ENCODE peak calls at places on chromosome X, in four cellular contexts. Y is heart left ventricle, P is bronchial epithelial cell, E is GM23338. V is an unnamed sample.

GRCh38 chrX:150032742-150033141 is 94.5 kb upstream of the EOLA2 start:
- DNase-seq in Y (no peak), P (peak), E (no peak), V (peak)

GRCh38 chrX:107742754-107743191 is 32.8 kb downstream of the TSC22D3 start:
- DNase-seq in Y (peak), P (no peak), E (no peak), V (peak)

GRCh38 chrX:124042042-124042441 is 80.5 kb downstream of the STAG2 start:
- DNase-seq in Y (no peak), P (no peak), E (no peak), V (no peak)

GRCh38 chrX:39144965-39145364 is 343.7 kb downstream of the MID1IP1 start:
- DNase-seq in Y (no peak), P (no peak), E (no peak), V (no peak)

GRCh38 chrX:156001667-156002021 is 4.1 kb downstream of the IL9R start:
- DNase-seq in Y (no peak), P (no peak), E (no peak), V (no peak)

GRCh38 chrX:153967536-153968214 is 3.9 kb downstream of the HCFC1 start:
- DNase-seq in Y (no peak), P (no peak), E (no peak), V (no peak)

GRCh38 chrX:128975716-128976115 is 547.6 kb downstream of the SMARCA1 start:
- DNase-seq in Y (no peak), P (peak), E (peak), V (peak)

GRCh38 chrX:148984238-148984637 is 483.8 kb downstream of the AFF2 start:
- DNase-seq in Y (no peak), P (no peak), E (no peak), V (no peak)

GRCh38 chrX:41822917-41823316 is 98.9 kb downstream of the GPR82 start:
- DNase-seq in Y (no peak), P (no peak), E (no peak), V (no peak)

GRCh38 chrX:67563469-67564448 is 19.9 kb downstream of the AR start:
- DNase-seq in Y (no peak), P (no peak), E (no peak), V (peak)

GRCh38 chrX:76454456-76454927 is 27.0 kb downstream of the MAGEE1 start:
- DNase-seq in Y (no peak), P (peak), E (peak), V (peak)

GRCh38 chrX:38192007-38192625 is 28.6 kb downstream of the SRPX start:
- DNase-seq in Y (no peak), P (peak), E (peak), V (peak)

GRCh38 chrX:12947545-12948235 is 27.2 kb upstream of the TMSB4X start:
- DNase-seq in Y (no peak), P (no peak), E (no peak), V (no peak)

GRCh38 chrX:16897445-16897844 is 27.3 kb upstream of the RBBP7 start:
- DNase-seq in Y (no peak), P (no peak), E (no peak), V (no peak)

GRCh38 chrX:40127052-40127451 is 29.3 kb upstream of the BCOR start:
- DNase-seq in Y (no peak), P (no peak), E (no peak), V (no peak)

GRCh38 chrX:151722241-151722846 is 6.5 kb downstream of the FATE1 start:
- DNase-seq in Y (peak), P (peak), E (peak), V (peak)

GRCh38 chrX:65502618-65503017 is 32.0 kb downstream of the LAS1L start:
- DNase-seq in Y (no peak), P (no peak), E (no peak), V (no peak)

GRCh38 chrX:134287356-134287755 is 50.4 kb downstream of the CCDC160 start:
- DNase-seq in Y (no peak), P (no peak), E (no peak), V (no peak)

DNA sequence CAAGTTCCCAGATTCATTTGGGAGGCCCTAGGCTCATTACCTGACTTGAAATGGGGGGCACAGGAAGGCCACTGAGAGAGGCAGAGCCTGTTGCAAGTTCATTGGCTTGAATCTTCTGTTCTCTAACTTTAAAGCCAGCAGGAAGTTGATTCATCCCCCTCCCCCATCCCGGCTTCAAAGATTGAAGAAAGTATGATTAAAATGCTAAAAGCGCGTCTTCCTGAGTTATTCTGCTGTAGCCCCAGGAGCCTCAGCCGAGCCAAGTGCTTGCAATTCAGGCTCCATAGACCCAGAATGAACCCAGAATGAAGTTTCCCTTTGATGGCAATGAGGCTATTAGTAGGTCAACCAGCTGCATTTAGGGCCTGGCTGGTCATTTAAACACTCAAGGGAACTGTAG is 14.7 kb downstream of the CHST7 start:
- DNase-seq in Y (no peak), P (peak), E (peak), V (peak)
- H3K4me3 ChIP-seq in Y (no peak), P (no peak), E (peak), V (no peak)

GRCh38 chrX:8967471-8967870 is 66.5 kb downstream of the FAM9B start:
- DNase-seq in Y (no peak), P (no peak), E (no peak), V (no peak)

GRCh38 chrX:8971116-8971515 is 62.8 kb downstream of the FAM9B start:
- DNase-seq in Y (no peak), P (peak), E (peak), V (peak)
- TF ChIP-seq CTCF in Y (peak), P (peak), E (peak), V (peak)

DNA sequence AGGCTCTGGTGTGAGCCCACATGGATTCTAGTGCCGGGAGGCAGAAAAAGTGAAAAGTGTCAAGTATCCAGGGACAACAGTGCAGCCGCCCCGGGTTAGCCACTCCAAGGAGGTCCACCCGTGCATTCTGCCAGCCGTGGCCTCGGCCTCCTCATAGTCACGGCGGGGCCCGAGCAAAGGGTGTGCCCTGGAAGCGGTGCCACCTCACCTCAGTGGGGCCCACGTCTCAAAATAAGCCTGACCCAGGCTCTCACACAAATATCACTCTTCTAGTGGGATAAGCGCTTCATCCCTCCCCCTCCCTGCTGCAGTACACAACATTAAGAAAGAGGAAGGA is 427 bp upstream of the KLHL13 start:
- DNase-seq in Y (peak), P (no peak), E (no peak), V (no peak)
- H3K4me3 ChIP-seq in Y (peak), P (peak), E (peak), V (peak)

GRCh38 chrX:78555401-78555980 is 103.6 kb downstream of the RTL3 start:
- DNase-seq in Y (no peak), P (no peak), E (no peak), V (peak)
- TF ChIP-seq CTCF in Y (peak), P (peak), E (no peak), V (peak)

DNA sequence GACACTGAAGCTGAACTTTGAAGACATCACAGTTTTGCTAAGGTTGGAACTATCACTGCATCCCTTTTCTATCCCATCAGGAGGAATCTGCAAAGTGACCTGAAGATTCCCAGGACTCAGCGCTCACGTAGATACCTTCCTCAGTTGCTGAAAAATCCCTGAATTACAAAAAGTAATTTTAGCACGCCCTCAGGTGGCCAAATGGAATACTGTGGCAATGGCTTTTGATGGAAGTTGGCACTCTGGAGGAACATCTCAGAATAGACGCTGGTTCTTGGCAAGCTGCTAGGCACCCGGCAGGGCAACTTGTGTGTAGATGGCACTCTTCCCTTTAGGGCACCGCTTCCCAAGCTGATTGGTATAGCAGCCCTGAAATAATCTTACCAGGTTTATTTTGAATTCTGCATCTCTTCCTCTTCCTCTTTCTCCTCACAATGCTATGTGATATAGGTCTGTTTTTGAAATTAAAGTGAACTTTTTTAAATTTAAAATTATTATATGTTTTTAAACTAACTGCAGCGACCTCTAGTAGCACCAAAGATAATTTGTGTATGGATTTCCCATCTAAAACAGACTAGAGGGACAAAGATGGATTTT is 16.3 kb upstream of the ESX1 start:
- DNase-seq in Y (no peak), P (peak), E (peak), V (peak)
- H3K4me3 ChIP-seq in Y (no peak), P (no peak), E (no peak), V (peak)

GRCh38 chrX:23631136-23631535 is 36.2 kb upstream of the PRDX4 start:
- DNase-seq in Y (no peak), P (no peak), E (no peak), V (no peak)

GRCh38 chrX:23637187-23637586 is 30.1 kb upstream of the PRDX4 start:
- DNase-seq in Y (no peak), P (no peak), E (no peak), V (no peak)

GRCh38 chrX:23634181-23634580 is 33.1 kb upstream of the PRDX4 start:
- DNase-seq in Y (no peak), P (peak), E (no peak), V (peak)
- TF ChIP-seq CTCF in Y (no peak), P (no peak), E (peak), V (peak)

GRCh38 chrX:114584983-114585842 is 1.3 kb downstream of the HTR2C start:
- DNase-seq in Y (no peak), P (no peak), E (peak), V (no peak)

GRCh38 chrX:114584434-114584943 is 603 bp downstream of the HTR2C start:
- DNase-seq in Y (no peak), P (no peak), E (peak), V (no peak)

GRCh38 chrX:114582698-114583395 is 1.0 kb upstream of the HTR2C start:
- DNase-seq in Y (no peak), P (no peak), E (peak), V (no peak)

GRCh38 chrX:114582264-114582632 is 1.6 kb upstream of the HTR2C start:
- DNase-seq in Y (no peak), P (no peak), E (no peak), V (no peak)

GRCh38 chrX:114583646-114584433 is at the start of gene HTR2C:
- DNase-seq in Y (no peak), P (no peak), E (peak), V (no peak)
- H3K4me3 ChIP-seq in Y (peak), P (no peak), E (peak), V (no peak)

GRCh38 chrX:25023908-25024307 is 8.1 kb upstream of the ARX start:
- DNase-seq in Y (no peak), P (no peak), E (no peak), V (no peak)

GRCh38 chrX:25028726-25029125 is 13.0 kb upstream of the ARX start:
- DNase-seq in Y (no peak), P (peak), E (no peak), V (peak)

GRCh38 chrX:25034889-25035288 is 19.1 kb upstream of the ARX start:
- DNase-seq in Y (no peak), P (no peak), E (peak), V (peak)

GRCh38 chrX:25025615-25026014 is 9.8 kb upstream of the ARX start:
- DNase-seq in Y (no peak), P (peak), E (no peak), V (no peak)

GRCh38 chrX:25029288-25029687 is 13.5 kb upstream of the ARX start:
- DNase-seq in Y (no peak), P (no peak), E (no peak), V (no peak)
- TF ChIP-seq CTCF in Y (no peak), P (no peak), E (no peak), V (no peak)

DNA sequence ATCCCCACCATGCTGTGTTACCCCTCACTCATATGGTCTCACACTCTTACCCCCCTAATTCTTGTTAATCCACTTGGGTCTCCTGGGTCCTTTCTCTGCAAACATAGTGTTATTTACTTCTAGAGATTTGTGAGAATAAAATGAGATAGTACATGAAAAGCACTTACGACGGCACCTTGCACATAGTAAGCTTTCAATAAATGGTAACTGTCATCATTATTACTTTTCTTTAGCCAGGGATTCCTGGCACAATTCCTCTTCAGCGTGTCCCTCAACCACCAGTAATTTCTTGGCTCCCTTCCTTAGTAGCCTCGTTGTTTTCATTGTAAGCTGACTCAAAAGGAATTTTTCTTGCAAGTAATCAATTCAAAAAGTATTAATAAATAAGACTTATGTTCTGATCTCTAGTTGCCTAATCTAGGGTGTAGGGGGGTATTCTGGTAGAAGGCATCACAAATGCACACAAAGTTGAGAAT is 30.1 kb upstream of the RBMX start:
- DNase-seq in Y (no peak), P (no peak), E (no peak), V (peak)
- H3K4me3 ChIP-seq in Y (peak), P (no peak), E (peak), V (peak)